ENCODE peak calls at places on chromosomes 11 and 22, in five cellular contexts. F is body of pancreas, E is Peyer's patch, U is kidney epithelial cell, Y is right lobe of liver. R is an unnamed sample.

GRCh38 chr11:116452447-116452846 is 320.3 kb downstream of the BUD13 start:
- DNase-seq in F (no peak), E (no peak), U (no peak), Y (no peak), R (no peak)

GRCh38 chr11:2807276-2807681 is 78.3 kb downstream of the CDKN1C start:
- DNase-seq in F (peak; percentile 86), E (peak; percentile 63), U (no peak), Y (peak; percentile 45), R (peak; percentile 58)

GRCh38 chr11:130786586-130786985 is 129.7 kb downstream of the SNX19 start:
- DNase-seq in F (no peak), E (no peak), U (no peak), Y (no peak), R (no peak)

GRCh38 chr22:47570300-47570685 is 807.8 kb downstream of the TBC1D22A start:
- DNase-seq in F (no peak), E (no peak), U (no peak), Y (peak; percentile 35), R (no peak)

GRCh38 chr22:42342426-42343135 is 72.1 kb upstream of the TCF20 start:
- DNase-seq in F (no peak), E (no peak), U (no peak), Y (no peak), R (no peak)

GRCh38 chr11:20388096-20389055 is 860 bp downstream of the PRMT3 start:
- DNase-seq in F (no peak), E (no peak), U (no peak), Y (no peak), R (no peak)

GRCh38 chr22:47621253-47621652 is 858.8 kb downstream of the TBC1D22A start:
- DNase-seq in F (no peak), E (no peak), U (no peak), Y (no peak), R (peak; percentile 10)

GRCh38 chr11:50174189-50174588 is 141.5 kb downstream of the OR4C45 start:
- DNase-seq in F (no peak), E (no peak), U (no peak), Y (no peak), R (no peak)

GRCh38 chr11:4118107-4118506 is 23.5 kb downstream of the RRM1 start:
- DNase-seq in F (no peak), E (no peak), U (no peak), Y (no peak), R (no peak)

GRCh38 chr22:38981659-38982007 is 514 bp upstream of the APOBEC3B start:
- DNase-seq in F (no peak), E (no peak), U (no peak), Y (no peak), R (no peak)

GRCh38 chr22:39800790-39801540 is 92.6 kb downstream of the ENTHD1 start:
- DNase-seq in F (no peak), E (peak; percentile 55), U (no peak), Y (no peak), R (no peak)

GRCh38 chr22:44024288-44024908 is at the start of gene PARVB:
- DNase-seq in F (peak; percentile 34), E (peak; percentile 55), U (no peak), Y (peak; percentile 65), R (peak; percentile 32)

GRCh38 chr11:105149477-105149876 is 9.9 kb upstream of the CARD18 start:
- DNase-seq in F (no peak), E (no peak), U (no peak), Y (no peak), R (no peak)

GRCh38 chr11:77884186-77884828 is 63.4 kb downstream of the AAMDC start:
- DNase-seq in F (no peak), E (no peak), U (no peak), Y (no peak), R (no peak)

GRCh38 chr22:47419239-47419638 is 656.8 kb downstream of the TBC1D22A start:
- DNase-seq in F (no peak), E (peak; percentile 8), U (no peak), Y (no peak), R (no peak)

GRCh38 chr11:125797641-125798040 is 9.7 kb downstream of the PATE3 start:
- DNase-seq in F (no peak), E (no peak), U (no peak), Y (no peak), R (no peak)

GRCh38 chr22:42964994-42965699 is 49.8 kb downstream of the PACSIN2 start:
- DNase-seq in F (no peak), E (no peak), U (peak; percentile 56), Y (no peak), R (no peak)

GRCh38 chr22:19622061-19622441 is 92.3 kb upstream of the SEPTIN5 start:
- DNase-seq in F (no peak), E (peak; percentile 68), U (no peak), Y (no peak), R (no peak)

GRCh38 chr11:64132388-64132771 is 33.5 kb downstream of the MACROD1 start:
- DNase-seq in F (no peak), E (no peak), U (no peak), Y (no peak), R (peak; percentile 81)

GRCh38 chr11:27722945-27723344 is 22.7 kb upstream of the BDNF start:
- DNase-seq in F (no peak), E (no peak), U (no peak), Y (no peak), R (no peak)

GRCh38 chr11:2300936-2301630 is 635 bp downstream of the C11orf21 start:
- DNase-seq in F (no peak), E (peak; percentile 48), U (no peak), Y (peak; percentile 46), R (no peak)

GRCh38 chr11:35943294-35943693 is 568 bp upstream of the LDLRAD3 start:
- DNase-seq in F (no peak), E (no peak), U (no peak), Y (no peak), R (no peak)

GRCh38 chr11:61021661-61022212 is 50.3 kb downstream of the CD6 start:
- DNase-seq in F (peak; percentile 82), E (peak; percentile 94), U (no peak), Y (no peak), R (no peak)

GRCh38 chr22:29344137-29344536 is 28.6 kb upstream of the RASL10A start:
- DNase-seq in F (peak; percentile 94), E (no peak), U (peak; percentile 86), Y (peak; percentile 92), R (no peak)

GRCh38 chr11:57434640-57435546 is 8.0 kb upstream of the SLC43A3 start:
- DNase-seq in F (no peak), E (no peak), U (peak; percentile 80), Y (peak; percentile 63), R (no peak)

GRCh38 chr11:87422566-87422965 is 384.8 kb downstream of the TMEM135 start:
- DNase-seq in F (no peak), E (no peak), U (no peak), Y (no peak), R (no peak)

GRCh38 chr11:87417951-87418350 is 380.2 kb downstream of the TMEM135 start:
- DNase-seq in F (no peak), E (no peak), U (no peak), Y (no peak), R (no peak)

GRCh38 chr11:87423161-87423560 is 385.4 kb downstream of the TMEM135 start:
- DNase-seq in F (no peak), E (no peak), U (no peak), Y (no peak), R (no peak)

GRCh38 chr11:87425391-87425790 is 387.7 kb downstream of the TMEM135 start:
- DNase-seq in F (no peak), E (no peak), U (no peak), Y (no peak), R (no peak)

DNA sequence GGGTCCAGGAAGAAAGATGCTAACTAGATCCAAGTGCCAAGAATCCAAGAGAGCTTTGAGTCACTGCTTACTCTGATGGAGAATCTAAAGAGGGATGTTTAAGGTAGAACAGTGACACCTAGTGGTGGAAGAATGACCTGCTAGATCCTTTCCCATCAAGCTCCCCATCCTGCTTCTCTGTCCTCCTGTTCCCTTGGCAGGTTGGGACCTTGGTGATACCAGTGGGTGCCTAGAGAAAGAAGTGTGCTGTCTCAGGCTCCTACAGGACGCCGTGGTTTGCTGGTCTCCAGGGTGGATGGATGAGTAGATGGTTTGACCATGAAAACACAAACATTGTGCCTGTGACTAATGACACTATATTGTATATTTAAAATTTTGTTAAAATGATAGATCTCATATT is 383.7 kb downstream of the TMEM135 start:
- DNase-seq in F (peak; percentile 30), E (peak; percentile 52), U (peak; percentile 49), Y (peak; percentile 44), R (no peak)
- TF ChIP-seq CTCF in F (peak; percentile 62), E (peak; percentile 84), U (peak; percentile 65), Y (peak; percentile 91), R (peak; percentile 82)

DNA sequence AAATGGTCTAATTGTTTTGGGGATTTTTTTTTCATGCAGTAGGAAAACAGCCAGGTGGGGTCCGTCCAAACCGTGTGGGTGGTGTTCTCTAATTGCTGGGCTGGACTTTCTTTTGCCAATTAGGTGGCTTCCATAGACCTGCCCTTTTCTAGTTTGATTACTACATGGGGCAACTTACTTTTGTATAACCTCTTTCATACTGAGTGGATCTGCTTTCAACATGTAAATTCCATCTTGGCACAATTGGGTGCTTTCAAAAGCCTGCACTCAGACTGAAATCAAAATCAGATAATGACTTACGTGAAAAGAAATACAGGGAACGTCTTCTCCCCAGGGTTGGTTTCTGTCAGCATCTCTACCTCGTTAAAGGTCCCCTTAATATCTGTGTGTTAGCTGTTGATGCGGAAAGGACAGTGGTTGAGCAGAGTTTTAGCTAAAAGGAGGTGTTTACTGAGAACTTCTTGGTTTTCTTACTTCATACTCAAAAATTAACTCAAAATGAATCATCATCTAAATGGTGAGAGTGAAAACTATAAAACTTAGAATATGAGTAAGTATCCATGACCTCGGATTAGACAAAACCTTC is 72.1 kb downstream of the BARX2 start:
- DNase-seq in F (no peak), E (no peak), U (no peak), Y (no peak), R (no peak)
- H3K4me3 ChIP-seq in F (no peak overlapping the region), E (no peak overlapping the region), U (no peak overlapping the region), Y (no peak overlapping the region), R (no peak overlapping the region)

GRCh38 chr11:72676874-72677341 is 2.7 kb upstream of the PDE2A start:
- DNase-seq in F (peak; percentile 75), E (peak; percentile 73), U (no peak), Y (peak; percentile 61), R (no peak)
- H3K27me3 ChIP-seq in F (peaks cover 4% of the 10 kb centered on the region), E (no peaks in the 10 kb centered on the region), U (peaks cover 94% of the 10 kb centered on the region), Y (no peaks in the 10 kb centered on the region), R (no peaks in the 10 kb centered on the region)

GRCh38 chr11:102266111-102266510 is 51.2 kb upstream of the BIRC3 start:
- DNase-seq in F (no peak), E (no peak), U (no peak), Y (no peak), R (no peak)

GRCh38 chr11:102269927-102270326 is 47.4 kb upstream of the BIRC3 start:
- DNase-seq in F (no peak), E (no peak), U (no peak), Y (no peak), R (no peak)

GRCh38 chr11:102268083-102268984 is 49.0 kb upstream of the BIRC3 start:
- DNase-seq in F (peak; percentile 97), E (peak; percentile 95), U (no peak), Y (peak; percentile 95), R (peak; percentile 34)

GRCh38 chr11:102267602-102268001 is 49.7 kb upstream of the BIRC3 start:
- DNase-seq in F (no peak), E (peak; percentile 54), U (no peak), Y (no peak), R (no peak)

DNA sequence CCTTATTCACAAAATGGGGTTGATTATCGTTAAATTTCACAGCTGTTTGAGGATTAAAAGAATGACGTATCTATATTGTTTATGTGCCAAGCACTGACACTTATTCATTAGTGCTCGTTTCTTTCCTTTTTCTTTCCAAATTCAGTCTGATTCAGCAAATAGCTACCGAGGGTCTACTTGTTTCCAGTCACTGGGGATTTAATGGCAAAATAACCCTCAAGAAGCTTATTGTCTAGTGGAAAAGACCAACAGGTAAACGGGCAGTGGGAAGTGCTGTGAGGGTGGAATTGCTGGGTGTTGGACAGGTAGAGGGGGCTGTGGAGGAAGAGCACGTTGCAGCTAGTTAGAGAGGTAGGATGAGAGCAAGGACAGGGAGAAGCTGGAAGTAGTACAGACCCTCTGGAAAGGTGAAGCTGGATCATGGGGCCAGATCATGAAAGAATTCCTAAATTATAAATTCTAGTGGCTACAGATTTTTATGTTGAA is 48.3 kb upstream of the BIRC3 start:
- DNase-seq in F (no peak), E (no peak), U (no peak), Y (no peak), R (no peak)
- TF ChIP-seq CTCF in F (no peak), E (no peak), U (no peak), Y (no peak), R (no peak)